ENCODE peak calls at places on chromosome 20, in five cellular contexts. One of them, this sample, is unnamed. For H3K36me3, the result is how much of the 10 kb centered on the place peaks cover.

GRCh38 chr20:43667341-43668132 is 623 bp downstream of the MYBL2 start:
- DNase-seq in adrenal gland: no peak
- DNase-seq in cardiac muscle cell: peak
- DNase-seq in gastrocnemius medialis: no peak
- DNase-seq in suprapubic skin: no peak
- DNase-seq in this sample: peak

GRCh38 chr20:34888468-34888867 is 12.1 kb downstream of the ACSS2 start:
- DNase-seq in suprapubic skin: no peak
- DNase-seq in adrenal gland: no peak
- DNase-seq in gastrocnemius medialis: no peak
- DNase-seq in cardiac muscle cell: no peak
- DNase-seq in this sample: no peak

GRCh38 chr20:34062651-34063482 is 49.2 kb downstream of the EIF2S2 start:
- DNase-seq in suprapubic skin: no peak
- DNase-seq in cardiac muscle cell: no peak
- DNase-seq in gastrocnemius medialis: no peak
- DNase-seq in adrenal gland: no peak
- DNase-seq in this sample: no peak

GRCh38 chr20:37864275-37864674 is 38.7 kb upstream of the VSTM2L start:
- DNase-seq in suprapubic skin: peak
- DNase-seq in cardiac muscle cell: no peak
- DNase-seq in gastrocnemius medialis: no peak
- DNase-seq in adrenal gland: no peak
- DNase-seq in this sample: no peak

GRCh38 chr20:49276201-49276894 is 1.5 kb downstream of the ZNFX1 start:
- DNase-seq in gastrocnemius medialis: no peak
- DNase-seq in suprapubic skin: no peak
- DNase-seq in cardiac muscle cell: peak
- DNase-seq in adrenal gland: peak
- DNase-seq in this sample: no peak

GRCh38 chr20:59948828-59949720 is 8.9 kb downstream of the FAM217B start:
- DNase-seq in suprapubic skin: no peak
- DNase-seq in adrenal gland: no peak
- DNase-seq in gastrocnemius medialis: no peak
- DNase-seq in cardiac muscle cell: peak
- DNase-seq in this sample: peak

GRCh38 chr20:5353624-5354496 is 37.1 kb upstream of the PROKR2 start:
- DNase-seq in gastrocnemius medialis: no peak
- DNase-seq in cardiac muscle cell: peak
- DNase-seq in suprapubic skin: no peak
- DNase-seq in adrenal gland: no peak
- DNase-seq in this sample: no peak

GRCh38 chr20:50710492-50711063 is 19.2 kb upstream of the RIPOR3 start:
- DNase-seq in gastrocnemius medialis: no peak
- DNase-seq in adrenal gland: peak
- DNase-seq in suprapubic skin: no peak
- DNase-seq in cardiac muscle cell: peak
- DNase-seq in this sample: no peak

GRCh38 chr20:44582321-44583025 is at the start of gene PKIG:
- DNase-seq in suprapubic skin: no peak
- DNase-seq in cardiac muscle cell: peak
- DNase-seq in gastrocnemius medialis: peak
- DNase-seq in adrenal gland: peak
- DNase-seq in this sample: peak

GRCh38 chr20:59645761-59646171 is 41.4 kb downstream of the PHACTR3 start:
- DNase-seq in gastrocnemius medialis: no peak
- DNase-seq in adrenal gland: no peak
- DNase-seq in cardiac muscle cell: no peak
- DNase-seq in suprapubic skin: no peak
- DNase-seq in this sample: no peak

GRCh38 chr20:64064145-64064698 is 1.2 kb downstream of the TCEA2 start:
- DNase-seq in cardiac muscle cell: peak
- DNase-seq in suprapubic skin: no peak
- DNase-seq in adrenal gland: peak
- DNase-seq in gastrocnemius medialis: no peak
- DNase-seq in this sample: no peak

GRCh38 chr20:45055056-45055455 is 45.9 kb downstream of the KCNS1 start:
- DNase-seq in suprapubic skin: no peak
- DNase-seq in gastrocnemius medialis: no peak
- DNase-seq in cardiac muscle cell: no peak
- DNase-seq in adrenal gland: no peak
- DNase-seq in this sample: no peak

GRCh38 chr20:35992713-35993335 is 24.4 kb downstream of the CNBD2 start:
- DNase-seq in suprapubic skin: no peak
- DNase-seq in adrenal gland: peak
- DNase-seq in cardiac muscle cell: peak
- DNase-seq in gastrocnemius medialis: peak
- DNase-seq in this sample: peak

GRCh38 chr20:24650091-24650490 is 180.7 kb downstream of the SYNDIG1 start:
- DNase-seq in adrenal gland: no peak
- DNase-seq in gastrocnemius medialis: no peak
- DNase-seq in cardiac muscle cell: peak
- DNase-seq in suprapubic skin: no peak
- DNase-seq in this sample: no peak

GRCh38 chr20:41004561-41005360 is 23.9 kb upstream of the TOP1 start:
- DNase-seq in suprapubic skin: no peak
- DNase-seq in gastrocnemius medialis: peak
- DNase-seq in cardiac muscle cell: no peak
- DNase-seq in adrenal gland: no peak
- DNase-seq in this sample: no peak

GRCh38 chr20:45088247-45088646 is 12.7 kb downstream of the KCNS1 start:
- DNase-seq in suprapubic skin: no peak
- DNase-seq in gastrocnemius medialis: no peak
- DNase-seq in cardiac muscle cell: peak
- DNase-seq in adrenal gland: no peak
- DNase-seq in this sample: no peak

GRCh38 chr20:41035207-41035606 is 6.6 kb downstream of the TOP1 start:
- DNase-seq in gastrocnemius medialis: no peak
- DNase-seq in adrenal gland: no peak
- DNase-seq in suprapubic skin: no peak
- DNase-seq in cardiac muscle cell: no peak
- DNase-seq in this sample: no peak

GRCh38 chr20:25274481-25274880 is 26.6 kb downstream of the PYGB start:
- DNase-seq in adrenal gland: peak
- DNase-seq in cardiac muscle cell: no peak
- DNase-seq in gastrocnemius medialis: peak
- DNase-seq in suprapubic skin: peak
- DNase-seq in this sample: no peak

GRCh38 chr20:40313730-40314129 is 375.3 kb downstream of the MAFB start:
- DNase-seq in gastrocnemius medialis: no peak
- DNase-seq in suprapubic skin: no peak
- DNase-seq in adrenal gland: no peak
- DNase-seq in cardiac muscle cell: no peak
- DNase-seq in this sample: no peak

GRCh38 chr20:42173440-42173839 is 555.3 kb upstream of the CHD6 start:
- DNase-seq in adrenal gland: no peak
- DNase-seq in gastrocnemius medialis: no peak
- DNase-seq in suprapubic skin: no peak
- DNase-seq in cardiac muscle cell: no peak
- DNase-seq in this sample: no peak

GRCh38 chr20:2585811-2586210 is 49.4 kb downstream of the TMC2 start:
- DNase-seq in cardiac muscle cell: peak
- DNase-seq in suprapubic skin: no peak
- DNase-seq in gastrocnemius medialis: no peak
- DNase-seq in adrenal gland: no peak
- DNase-seq in this sample: no peak

GRCh38 chr20:10946124-10946880 is 272.5 kb upstream of the JAG1 start:
- DNase-seq in cardiac muscle cell: no peak
- DNase-seq in suprapubic skin: no peak
- DNase-seq in gastrocnemius medialis: no peak
- DNase-seq in adrenal gland: no peak
- DNase-seq in this sample: no peak

GRCh38 chr20:33465536-33466302 is 22.2 kb upstream of the SNTA1 start:
- DNase-seq in suprapubic skin: no peak
- DNase-seq in gastrocnemius medialis: no peak
- DNase-seq in cardiac muscle cell: no peak
- DNase-seq in adrenal gland: no peak
- DNase-seq in this sample: peak

GRCh38 chr20:54668271-54669053 is 193.1 kb downstream of the DOK5 start:
- DNase-seq in gastrocnemius medialis: no peak
- DNase-seq in cardiac muscle cell: peak
- DNase-seq in suprapubic skin: no peak
- DNase-seq in adrenal gland: no peak
- DNase-seq in this sample: peak

GRCh38 chr20:20802328-20802727 is 89.9 kb upstream of the RALGAPA2 start:
- DNase-seq in cardiac muscle cell: peak
- DNase-seq in adrenal gland: no peak
- DNase-seq in gastrocnemius medialis: no peak
- DNase-seq in suprapubic skin: no peak
- DNase-seq in this sample: no peak

GRCh38 chr20:19715986-19716385 is 42.1 kb upstream of the RIN2 start:
- DNase-seq in gastrocnemius medialis: no peak
- DNase-seq in adrenal gland: no peak
- DNase-seq in suprapubic skin: no peak
- DNase-seq in cardiac muscle cell: no peak
- DNase-seq in this sample: no peak

GRCh38 chr20:18857640-18858039 is 44.1 kb downstream of the SCP2D1 start:
- DNase-seq in suprapubic skin: no peak
- DNase-seq in cardiac muscle cell: no peak
- DNase-seq in gastrocnemius medialis: no peak
- DNase-seq in adrenal gland: no peak
- DNase-seq in this sample: no peak

GRCh38 chr20:46955601-46956556 is 61.2 kb downstream of the EYA2 start:
- DNase-seq in cardiac muscle cell: no peak
- DNase-seq in suprapubic skin: no peak
- DNase-seq in gastrocnemius medialis: no peak
- DNase-seq in adrenal gland: no peak
- DNase-seq in this sample: no peak
- H3K36me3 ChIP-seq in cardiac muscle cell: under half
- H3K36me3 ChIP-seq in suprapubic skin: under half
- H3K36me3 ChIP-seq in gastrocnemius medialis: under half
- H3K36me3 ChIP-seq in adrenal gland: under half
- H3K36me3 ChIP-seq in this sample: under half

DNA sequence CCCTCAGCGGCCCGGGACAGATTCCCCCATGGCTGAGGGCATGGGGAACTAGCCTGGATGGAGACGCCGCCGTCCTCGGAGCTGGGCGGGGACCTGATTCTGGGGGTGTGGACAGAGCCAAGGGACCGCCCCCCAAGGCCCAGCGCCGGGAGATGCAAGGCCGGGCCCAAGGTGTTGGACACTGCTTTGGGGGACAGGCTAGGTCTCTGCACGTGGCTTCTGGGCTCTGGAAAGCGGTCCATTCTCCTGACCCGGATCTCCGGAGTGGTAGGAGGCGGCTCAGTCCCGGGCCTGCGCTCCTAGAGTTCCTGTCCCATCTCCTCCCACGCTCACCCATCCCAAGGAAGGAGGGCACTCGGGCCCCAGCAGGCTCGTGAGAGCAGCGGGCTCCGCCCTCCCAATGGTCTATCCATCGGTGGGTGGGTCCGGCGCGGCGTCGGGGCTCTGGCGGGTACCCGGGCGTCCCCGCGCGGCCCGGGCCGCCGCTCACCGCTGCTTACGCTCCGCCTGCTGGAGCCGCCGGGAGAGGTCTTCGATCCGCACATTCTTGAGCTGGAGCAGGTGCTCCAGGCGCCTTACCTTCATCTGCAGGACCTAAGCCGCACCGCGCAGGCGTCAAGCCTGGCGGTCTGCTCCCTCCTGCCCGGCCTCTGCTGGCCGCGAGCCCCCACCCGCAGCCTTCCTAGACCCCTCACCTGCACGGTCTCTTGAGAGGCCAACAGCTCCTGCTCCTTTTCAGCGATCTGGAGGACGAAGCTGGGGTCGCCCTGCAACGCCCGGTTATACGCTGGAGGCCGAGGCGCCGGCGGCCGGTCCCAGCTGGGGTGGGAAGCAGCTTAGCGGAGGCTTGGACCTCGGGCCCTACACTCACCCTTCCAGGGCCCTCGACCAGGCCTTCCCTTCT is 3.3 kb downstream of the SPEF1 start:
- DNase-seq in gastrocnemius medialis: no peak
- DNase-seq in adrenal gland: peak
- DNase-seq in cardiac muscle cell: peak
- DNase-seq in suprapubic skin: peak
- DNase-seq in this sample: peak
- TF ChIP-seq CTCF in gastrocnemius medialis: no peak
- TF ChIP-seq CTCF in adrenal gland: no peak
- TF ChIP-seq CTCF in cardiac muscle cell: peak
- TF ChIP-seq CTCF in suprapubic skin: no peak
- TF ChIP-seq CTCF in this sample: no peak

GRCh38 chr20:58359441-58359840 is 29.6 kb upstream of the VAPB start:
- DNase-seq in cardiac muscle cell: peak
- DNase-seq in suprapubic skin: no peak
- DNase-seq in gastrocnemius medialis: no peak
- DNase-seq in adrenal gland: no peak
- DNase-seq in this sample: peak
- H3K36me3 ChIP-seq in cardiac muscle cell: under half
- H3K36me3 ChIP-seq in suprapubic skin: half or more
- H3K36me3 ChIP-seq in gastrocnemius medialis: half or more
- H3K36me3 ChIP-seq in adrenal gland: under half
- H3K36me3 ChIP-seq in this sample: under half

DNA sequence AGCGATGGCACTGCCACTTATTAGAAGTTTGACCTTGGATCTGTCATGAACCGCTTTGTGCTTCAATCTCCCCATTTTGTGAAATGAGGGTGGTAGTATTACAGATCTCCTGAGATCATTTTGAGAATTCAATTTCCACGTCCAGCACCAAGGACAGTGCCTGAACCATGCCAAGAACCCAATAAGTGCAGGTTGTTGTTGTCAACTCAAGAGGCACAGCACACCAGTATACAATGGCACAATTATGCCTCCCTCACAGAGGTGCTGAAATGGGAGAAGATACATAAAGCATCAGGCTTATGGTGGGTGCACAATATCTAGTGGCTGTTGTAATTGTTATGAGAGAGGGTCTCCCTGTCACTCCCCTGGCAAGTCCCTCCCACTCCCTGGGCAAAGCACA is 78.8 kb downstream of the CDH22 start:
- DNase-seq in adrenal gland: no peak
- DNase-seq in gastrocnemius medialis: no peak
- DNase-seq in suprapubic skin: no peak
- DNase-seq in cardiac muscle cell: no peak
- DNase-seq in this sample: peak
- TF ChIP-seq CTCF in adrenal gland: no peak
- TF ChIP-seq CTCF in gastrocnemius medialis: no peak
- TF ChIP-seq CTCF in suprapubic skin: no peak
- TF ChIP-seq CTCF in cardiac muscle cell: no peak
- TF ChIP-seq CTCF in this sample: no peak

GRCh38 chr20:46368902-46369268 is 37.5 kb downstream of the ELMO2 start:
- DNase-seq in suprapubic skin: no peak
- DNase-seq in adrenal gland: peak
- DNase-seq in cardiac muscle cell: no peak
- DNase-seq in gastrocnemius medialis: no peak
- DNase-seq in this sample: no peak
- H3K36me3 ChIP-seq in suprapubic skin: half or more
- H3K36me3 ChIP-seq in adrenal gland: under half
- H3K36me3 ChIP-seq in cardiac muscle cell: half or more
- H3K36me3 ChIP-seq in gastrocnemius medialis: half or more
- H3K36me3 ChIP-seq in this sample: under half

GRCh38 chr20:46377532-46377931 is 28.9 kb downstream of the ELMO2 start:
- DNase-seq in cardiac muscle cell: no peak
- DNase-seq in adrenal gland: no peak
- DNase-seq in gastrocnemius medialis: no peak
- DNase-seq in suprapubic skin: no peak
- DNase-seq in this sample: no peak
- TF ChIP-seq CTCF in cardiac muscle cell: no peak
- TF ChIP-seq CTCF in adrenal gland: no peak
- TF ChIP-seq CTCF in gastrocnemius medialis: no peak
- TF ChIP-seq CTCF in suprapubic skin: no peak
- TF ChIP-seq CTCF in this sample: no peak

GRCh38 chr20:15916623-15917022 is 656.6 kb downstream of the KIF16B start:
- DNase-seq in cardiac muscle cell: no peak
- DNase-seq in suprapubic skin: no peak
- DNase-seq in gastrocnemius medialis: no peak
- DNase-seq in adrenal gland: no peak
- DNase-seq in this sample: no peak
- H3K36me3 ChIP-seq in cardiac muscle cell: under half
- H3K36me3 ChIP-seq in suprapubic skin: under half
- H3K36me3 ChIP-seq in gastrocnemius medialis: under half
- H3K36me3 ChIP-seq in adrenal gland: under half
- H3K36me3 ChIP-seq in this sample: under half

This sample was measured in neural progenitor cell.